ENCODE peak calls at places on chromosomes 2 and 18, in six cellular contexts. One of them, this sample, is unnamed.
A peak's percentile ranks its signal among the peaks of the same experiment; 100 is the strongest.

GRCh38 chr2:159904127-159904564 is 106.1 kb upstream of the CD302 start:
- DNase-seq in tibial artery: peak; percentile 20
- DNase-seq in IMR-90: no peak
- DNase-seq in body of pancreas: peak; percentile 17
- DNase-seq in suprapubic skin: no peak
- DNase-seq in spleen: peak; percentile 93
- DNase-seq in this sample: no peak

GRCh38 chr18:10230072-10230471 is 224.4 kb upstream of the APCDD1 start:
- DNase-seq in spleen: no peak
- DNase-seq in tibial artery: no peak
- DNase-seq in suprapubic skin: no peak
- DNase-seq in body of pancreas: no peak
- DNase-seq in IMR-90: peak; percentile 83
- DNase-seq in this sample: no peak

GRCh38 chr2:53508667-53509066 is 258.9 kb upstream of the CHAC2 start:
- DNase-seq in spleen: no peak
- DNase-seq in body of pancreas: no peak
- DNase-seq in IMR-90: peak; percentile 9
- DNase-seq in suprapubic skin: no peak
- DNase-seq in tibial artery: no peak
- DNase-seq in this sample: no peak

GRCh38 chr2:36492216-36492945 is 105.6 kb downstream of the FEZ2 start:
- DNase-seq in IMR-90: peak; percentile 83
- DNase-seq in body of pancreas: no peak
- DNase-seq in suprapubic skin: no peak
- DNase-seq in spleen: no peak
- DNase-seq in tibial artery: no peak
- DNase-seq in this sample: no peak

GRCh38 chr2:110657721-110658305 is 20.1 kb downstream of the BUB1 start:
- DNase-seq in IMR-90: no peak
- DNase-seq in body of pancreas: peak; percentile 71
- DNase-seq in tibial artery: no peak
- DNase-seq in suprapubic skin: no peak
- DNase-seq in spleen: no peak
- DNase-seq in this sample: no peak

GRCh38 chr2:117801826-117802225 is 12.7 kb upstream of the DDX18 start:
- DNase-seq in IMR-90: peak; percentile 30
- DNase-seq in tibial artery: no peak
- DNase-seq in spleen: no peak
- DNase-seq in suprapubic skin: no peak
- DNase-seq in body of pancreas: no peak
- DNase-seq in this sample: no peak

GRCh38 chr2:120690521-120690920 is 45.1 kb upstream of the GLI2 start:
- DNase-seq in suprapubic skin: no peak
- DNase-seq in spleen: peak; percentile 50
- DNase-seq in body of pancreas: no peak
- DNase-seq in IMR-90: no peak
- DNase-seq in tibial artery: no peak
- DNase-seq in this sample: no peak

GRCh38 chr18:35417223-35417622 is 40.1 kb upstream of the ZNF396 start:
- DNase-seq in tibial artery: no peak
- DNase-seq in IMR-90: no peak
- DNase-seq in spleen: no peak
- DNase-seq in suprapubic skin: no peak
- DNase-seq in body of pancreas: no peak
- DNase-seq in this sample: no peak

GRCh38 chr2:86035883-86036789 is 69.5 kb downstream of the POLR1A start:
- DNase-seq in IMR-90: peak; percentile 86
- DNase-seq in tibial artery: peak; percentile 81
- DNase-seq in spleen: peak; percentile 94
- DNase-seq in suprapubic skin: no peak
- DNase-seq in body of pancreas: peak; percentile 93
- DNase-seq in this sample: no peak

GRCh38 chr2:88082781-88083180 is 15.2 kb downstream of the SMYD1 start:
- DNase-seq in tibial artery: no peak
- DNase-seq in body of pancreas: no peak
- DNase-seq in spleen: no peak
- DNase-seq in suprapubic skin: no peak
- DNase-seq in IMR-90: no peak
- DNase-seq in this sample: no peak

GRCh38 chr2:187477041-187477440 is 29.0 kb upstream of the CALCRL start:
- DNase-seq in IMR-90: no peak
- DNase-seq in suprapubic skin: no peak
- DNase-seq in tibial artery: no peak
- DNase-seq in spleen: no peak
- DNase-seq in body of pancreas: no peak
- DNase-seq in this sample: no peak

GRCh38 chr2:207231106-207231860 is 65.5 kb upstream of the KLF7 start:
- DNase-seq in spleen: no peak
- DNase-seq in body of pancreas: no peak
- DNase-seq in suprapubic skin: no peak
- DNase-seq in tibial artery: no peak
- DNase-seq in IMR-90: no peak
- DNase-seq in this sample: no peak

GRCh38 chr2:240277073-240277806 is 136.8 kb upstream of the OTOS start:
- DNase-seq in IMR-90: peak; percentile 75
- DNase-seq in suprapubic skin: no peak
- DNase-seq in spleen: no peak
- DNase-seq in tibial artery: no peak
- DNase-seq in body of pancreas: peak; percentile 71
- DNase-seq in this sample: no peak

GRCh38 chr2:197136452-197136851 is 174.1 kb downstream of the ANKRD44 start:
- DNase-seq in IMR-90: no peak
- DNase-seq in suprapubic skin: no peak
- DNase-seq in spleen: no peak
- DNase-seq in tibial artery: no peak
- DNase-seq in body of pancreas: peak; percentile 15
- DNase-seq in this sample: no peak

GRCh38 chr2:71629273-71629672 is 175.9 kb downstream of the DYSF start:
- DNase-seq in suprapubic skin: no peak
- DNase-seq in IMR-90: no peak
- DNase-seq in tibial artery: no peak
- DNase-seq in spleen: no peak
- DNase-seq in body of pancreas: no peak
- DNase-seq in this sample: no peak

GRCh38 chr2:238231251-238231793 is 8.5 kb downstream of the HES6 start:
- DNase-seq in suprapubic skin: no peak
- DNase-seq in IMR-90: peak; percentile 44
- DNase-seq in spleen: peak; percentile 94
- DNase-seq in body of pancreas: peak; percentile 89
- DNase-seq in tibial artery: peak; percentile 74
- DNase-seq in this sample: no peak

GRCh38 chr2:145617906-145618305 is 1098.0 kb upstream of the ZEB2 start:
- DNase-seq in IMR-90: peak; percentile 68
- DNase-seq in spleen: no peak
- DNase-seq in tibial artery: no peak
- DNase-seq in body of pancreas: no peak
- DNase-seq in suprapubic skin: no peak
- DNase-seq in this sample: no peak

GRCh38 chr2:36389081-36389480 is 33.5 kb downstream of the CRIM1 start:
- DNase-seq in body of pancreas: no peak
- DNase-seq in suprapubic skin: no peak
- DNase-seq in IMR-90: peak; percentile 67
- DNase-seq in tibial artery: no peak
- DNase-seq in spleen: no peak
- DNase-seq in this sample: no peak

GRCh38 chr2:173347305-173348168 is 7.1 kb upstream of the CDCA7 start:
- DNase-seq in suprapubic skin: no peak
- DNase-seq in body of pancreas: no peak
- DNase-seq in IMR-90: no peak
- DNase-seq in spleen: no peak
- DNase-seq in tibial artery: no peak
- DNase-seq in this sample: no peak

GRCh38 chr2:12303181-12304030 is 413.3 kb upstream of the TRIB2 start:
- DNase-seq in suprapubic skin: no peak
- DNase-seq in body of pancreas: no peak
- DNase-seq in tibial artery: no peak
- DNase-seq in spleen: no peak
- DNase-seq in IMR-90: peak; percentile 83
- DNase-seq in this sample: no peak

GRCh38 chr2:8268172-8268783 is 413.6 kb upstream of the ID2 start:
- DNase-seq in IMR-90: no peak
- DNase-seq in tibial artery: peak; percentile 62
- DNase-seq in suprapubic skin: no peak
- DNase-seq in body of pancreas: no peak
- DNase-seq in spleen: no peak
- DNase-seq in this sample: no peak

GRCh38 chr2:8265827-8266226 is 416.0 kb upstream of the ID2 start:
- DNase-seq in body of pancreas: no peak
- DNase-seq in spleen: no peak
- DNase-seq in tibial artery: no peak
- DNase-seq in suprapubic skin: no peak
- DNase-seq in IMR-90: no peak
- DNase-seq in this sample: no peak

GRCh38 chr2:8267103-8267502 is 414.8 kb upstream of the ID2 start:
- DNase-seq in tibial artery: no peak
- DNase-seq in IMR-90: no peak
- DNase-seq in suprapubic skin: no peak
- DNase-seq in spleen: no peak
- DNase-seq in body of pancreas: no peak
- DNase-seq in this sample: no peak

GRCh38 chr2:8264981-8265380 is 416.9 kb upstream of the ID2 start:
- DNase-seq in suprapubic skin: no peak
- DNase-seq in IMR-90: no peak
- DNase-seq in tibial artery: no peak
- DNase-seq in spleen: no peak
- DNase-seq in body of pancreas: no peak
- DNase-seq in this sample: no peak

DNA sequence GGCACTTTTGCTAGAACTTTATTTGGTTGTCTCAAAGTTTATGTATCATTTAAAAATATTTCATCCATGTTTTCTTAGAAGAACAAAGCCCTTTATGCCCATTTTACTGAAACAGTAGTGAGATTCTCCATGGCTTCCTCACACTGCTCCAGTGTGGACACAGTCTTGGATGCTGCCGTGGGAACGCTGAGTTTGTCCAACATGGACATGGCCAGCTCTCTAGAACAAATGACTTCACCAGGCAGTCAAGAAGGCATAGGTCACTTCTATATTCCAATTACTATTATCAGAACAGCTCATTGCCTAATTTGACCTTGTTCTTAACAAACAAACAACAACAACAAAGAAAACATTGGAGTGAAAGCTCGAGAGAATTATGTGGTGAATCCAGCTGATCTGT is 414.1 kb upstream of the ID2 start:
- DNase-seq in tibial artery: no peak
- DNase-seq in suprapubic skin: no peak
- DNase-seq in spleen: no peak
- DNase-seq in IMR-90: no peak
- DNase-seq in body of pancreas: no peak
- DNase-seq in this sample: no peak
- TF ChIP-seq CTCF in tibial artery: no peak
- TF ChIP-seq CTCF in suprapubic skin: no peak
- TF ChIP-seq CTCF in spleen: no peak
- TF ChIP-seq CTCF in IMR-90: no peak
- TF ChIP-seq CTCF in body of pancreas: no peak
- TF ChIP-seq CTCF in this sample: no peak

DNA sequence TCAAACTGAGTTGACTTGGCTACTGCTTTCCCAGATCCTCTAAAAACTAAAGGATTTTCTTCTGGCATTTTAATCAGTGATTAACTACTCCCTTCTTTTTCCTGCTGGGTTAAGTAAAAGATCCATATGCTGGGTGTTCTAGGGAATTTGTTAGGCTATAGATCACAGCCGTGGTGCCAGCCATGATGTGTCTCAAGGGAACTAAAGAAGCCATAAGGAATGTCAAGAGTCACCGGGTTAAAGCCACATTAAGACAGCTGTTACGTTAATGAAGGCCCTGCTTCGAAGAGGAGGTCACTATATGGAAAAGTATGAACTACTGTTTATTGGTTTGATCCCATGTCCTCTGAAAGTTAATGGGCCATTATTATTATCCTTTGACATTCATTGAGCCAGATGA is 70.8 kb downstream of the PAX3 start:
- DNase-seq in suprapubic skin: no peak
- DNase-seq in IMR-90: no peak
- DNase-seq in tibial artery: no peak
- DNase-seq in body of pancreas: no peak
- DNase-seq in spleen: no peak
- DNase-seq in this sample: no peak
- H3K9me3 ChIP-seq in suprapubic skin: no peaks in the 10 kb centered on the region
- H3K9me3 ChIP-seq in IMR-90: no peaks in the 10 kb centered on the region
- H3K9me3 ChIP-seq in tibial artery: no peaks in the 10 kb centered on the region
- H3K9me3 ChIP-seq in body of pancreas: no peaks in the 10 kb centered on the region
- H3K9me3 ChIP-seq in spleen: no peaks in the 10 kb centered on the region
- H3K9me3 ChIP-seq in this sample: no peaks in the 10 kb centered on the region

GRCh38 chr2:79892123-79892522 is 379.3 kb downstream of the CTNNA2 start:
- DNase-seq in suprapubic skin: no peak
- DNase-seq in body of pancreas: no peak
- DNase-seq in IMR-90: no peak
- DNase-seq in tibial artery: no peak
- DNase-seq in spleen: no peak
- DNase-seq in this sample: no peak

GRCh38 chr2:79882548-79882947 is 369.7 kb downstream of the CTNNA2 start:
- DNase-seq in body of pancreas: no peak
- DNase-seq in tibial artery: no peak
- DNase-seq in suprapubic skin: no peak
- DNase-seq in spleen: no peak
- DNase-seq in IMR-90: no peak
- DNase-seq in this sample: no peak

DNA sequence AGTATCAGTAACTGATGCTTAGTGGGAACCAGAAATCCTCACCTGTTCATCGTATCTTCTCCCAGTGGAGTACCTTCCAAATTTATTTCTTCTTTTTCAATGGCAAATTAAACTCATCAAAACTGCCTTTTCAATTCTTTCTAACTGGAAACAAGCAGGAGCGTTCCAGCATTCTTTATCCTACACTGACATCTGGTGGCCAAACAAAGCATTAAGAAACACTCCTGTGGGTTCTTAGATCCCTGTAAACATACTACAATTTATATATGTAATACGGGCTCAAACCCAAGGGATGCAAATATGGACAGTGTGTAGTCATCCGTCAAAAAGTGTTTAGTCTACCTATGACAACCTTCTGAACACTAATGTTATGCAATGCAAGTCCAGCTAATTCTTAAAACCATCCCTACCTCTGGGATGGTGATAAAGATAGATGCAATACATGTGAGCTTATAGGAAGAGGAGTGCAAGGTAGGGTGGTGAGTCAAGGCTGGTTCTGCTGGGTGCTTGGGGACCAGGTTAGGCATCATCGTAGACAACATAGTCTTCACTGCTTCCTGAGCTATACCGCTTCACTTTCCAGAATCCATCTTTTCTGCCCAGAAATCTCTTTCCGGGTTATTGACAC is 375.0 kb downstream of the CTNNA2 start:
- DNase-seq in spleen: no peak
- DNase-seq in body of pancreas: peak; percentile 18
- DNase-seq in suprapubic skin: no peak
- DNase-seq in IMR-90: peak; percentile 71
- DNase-seq in tibial artery: no peak
- DNase-seq in this sample: no peak
- H3K27ac ChIP-seq in spleen: no peak overlapping the region
- H3K27ac ChIP-seq in body of pancreas: no peak overlapping the region
- H3K27ac ChIP-seq in suprapubic skin: no peak overlapping the region
- H3K27ac ChIP-seq in IMR-90: no peak overlapping the region
- H3K27ac ChIP-seq in tibial artery: no peak overlapping the region
- H3K27ac ChIP-seq in this sample: no peak overlapping the region

DNA sequence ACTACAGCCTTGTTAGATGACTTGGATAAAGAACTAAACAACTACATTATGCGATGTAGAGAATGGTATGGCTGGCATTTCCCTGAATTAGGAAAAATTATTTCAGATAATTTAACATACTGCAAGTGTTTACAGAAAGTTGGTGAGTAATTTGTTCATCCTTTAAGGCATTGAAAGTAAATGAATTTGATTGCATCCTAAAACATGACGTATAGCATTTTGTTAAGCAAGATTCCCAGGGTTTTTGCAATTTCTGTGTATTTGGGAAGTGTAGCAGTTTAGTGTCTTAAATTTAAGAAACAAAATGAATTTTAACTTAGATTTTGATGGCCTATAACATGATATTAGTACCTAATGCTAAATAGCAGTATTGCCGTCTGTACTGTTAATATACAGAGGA is 24.8 kb downstream of the NOP58 start:
- DNase-seq in IMR-90: peak; percentile 47
- DNase-seq in suprapubic skin: no peak
- DNase-seq in body of pancreas: no peak
- DNase-seq in tibial artery: no peak
- DNase-seq in spleen: no peak
- DNase-seq in this sample: no peak
- TF ChIP-seq CTCF in IMR-90: no peak
- TF ChIP-seq CTCF in suprapubic skin: no peak
- TF ChIP-seq CTCF in body of pancreas: no peak
- TF ChIP-seq CTCF in tibial artery: no peak
- TF ChIP-seq CTCF in spleen: no peak
- TF ChIP-seq CTCF in this sample: no peak